ENCODE peak calls at places on chromosomes 13 and 19, in six cellular contexts. H is stimulated activated effector memory CD8-positive, alpha-beta T cell treated with anti-CD3 and anti-CD28 coated beads, Interleukin-12 subunit alpha, Interleukin-12 subunit beta, amount 100 ng/mL, for 72 hours; X is stimulated activated CD8-positive, alpha-beta memory T cell treated with anti-CD3 and anti-CD28 coated beads, Interleukin-15, amount 100 ng/mL, for 24 hours; E is B cell; M is HS-5; U is H54. C is an unnamed sample.

GRCh38 chr19:17393914-17394313 is at the start of gene CCDC194:
- DNase-seq in M (no peak), H (no peak), X (no peak), U (no peak), E (peak), C (no peak)

GRCh38 chr13:70253411-70253810 is 145.2 kb upstream of the KLHL1 start:
- DNase-seq in E (no peak), H (no peak), U (no peak), X (no peak), M (no peak), C (no peak)

GRCh38 chr13:92187378-92187989 is 789.1 kb downstream of the GPC5 start:
- DNase-seq in X (no peak), M (no peak), H (no peak), E (peak), U (peak), C (no peak)

GRCh38 chr19:29404951-29405727 is 120.7 kb upstream of the VSTM2B start:
- DNase-seq in E (no peak), X (no peak), U (no peak), H (no peak), M (no peak), C (no peak)

GRCh38 chr13:92224825-92225224 is 826.4 kb downstream of the GPC5 start:
- DNase-seq in H (no peak), M (no peak), U (no peak), E (no peak), X (no peak), C (no peak)

GRCh38 chr19:17243854-17244617 is 1.7 kb downstream of the NR2F6 start:
- DNase-seq in X (no peak), U (peak), H (no peak), M (no peak), E (peak), C (no peak)

GRCh38 chr13:83877901-83878300 is 4.4 kb downstream of the SLITRK1 start:
- DNase-seq in M (no peak), U (no peak), E (no peak), H (no peak), X (no peak), C (no peak)

GRCh38 chr13:70088926-70089325 is 18.7 kb upstream of the ATXN8OS start:
- DNase-seq in H (no peak), E (no peak), U (no peak), X (no peak), M (no peak), C (no peak)

GRCh38 chr19:28466107-28467045 is 746.6 kb downstream of the UQCRFS1 start:
- DNase-seq in X (peak), H (peak), U (peak), E (peak), M (peak), C (peak)

GRCh38 chr13:111387026-111387871 is 66.8 kb downstream of the TEX29 start:
- DNase-seq in U (no peak), X (no peak), M (no peak), H (no peak), E (no peak), C (no peak)

GRCh38 chr19:45019187-45019586 is 17.9 kb downstream of the RELB start:
- DNase-seq in H (no peak), X (no peak), M (no peak), U (no peak), E (no peak), C (no peak)

GRCh38 chr19:58356236-58356970 is 3.1 kb upstream of the A1BG start:
- DNase-seq in U (no peak), H (no peak), X (no peak), M (no peak), E (peak), C (no peak)

GRCh38 chr13:37386276-37386675 is 212.3 kb downstream of the POSTN start:
- DNase-seq in X (no peak), M (peak), E (no peak), U (no peak), H (no peak), C (no peak)

GRCh38 chr19:53394522-53394973 is 401 bp upstream of the ZNF765 start:
- DNase-seq in X (no peak), H (no peak), U (peak), E (no peak), M (no peak), C (peak)

GRCh38 chr13:51148952-51149573 is 38.0 kb upstream of the C13orf42 start:
- DNase-seq in E (no peak), X (no peak), M (no peak), H (no peak), U (no peak), C (no peak)

GRCh38 chr13:29846475-29847256 is 3.8 kb downstream of the UBL3 start:
- DNase-seq in E (no peak), M (no peak), U (no peak), H (no peak), X (no peak), C (no peak)

GRCh38 chr19:50500753-50501151 is 10.2 kb downstream of the JOSD2 start:
- DNase-seq in E (no peak), M (no peak), X (no peak), H (no peak), U (no peak), C (no peak)

GRCh38 chr13:39273953-39274352 is 235.7 kb downstream of the NHLRC3 start:
- DNase-seq in H (no peak), U (no peak), E (no peak), X (no peak), M (no peak), C (no peak)

GRCh38 chr19:18219911-18220631 is 6.2 kb downstream of the PDE4C start:
- DNase-seq in H (no peak), X (no peak), E (no peak), M (no peak), U (no peak), C (no peak)

GRCh38 chr19:1262687-1263123 is 6.4 kb upstream of the CIRBP start:
- DNase-seq in E (no peak), M (no peak), H (no peak), X (no peak), U (no peak), C (no peak)

GRCh38 chr13:107585466-107585865 is 629.9 kb downstream of the LIG4 start:
- DNase-seq in M (no peak), E (no peak), X (no peak), U (no peak), H (no peak), C (no peak)

GRCh38 chr13:99355267-99356215 is 48.3 kb upstream of the GPR183 start:
- DNase-seq in M (no peak), E (no peak), U (no peak), X (no peak), H (no peak), C (no peak)

GRCh38 chr19:38394488-38394887 is 6.0 kb downstream of the SPRED3 start:
- DNase-seq in U (no peak), M (no peak), X (peak), H (peak), E (peak), C (no peak)

GRCh38 chr13:67278230-67278629 is 48.1 kb upstream of the PCDH9 start:
- DNase-seq in E (no peak), X (no peak), M (peak), U (no peak), H (no peak), C (no peak)

GRCh38 chr13:54614729-54615128 is 1586.1 kb downstream of the OLFM4 start:
- DNase-seq in H (no peak), X (no peak), M (no peak), E (no peak), U (no peak), C (no peak)

GRCh38 chr19:13526552-13526951 is 20.3 kb upstream of the CACNA1A start:
- DNase-seq in U (peak), E (no peak), X (no peak), H (peak), M (no peak), C (no peak)

GRCh38 chr19:55146078-55146647 is 2.8 kb downstream of the TNNT1 start:
- DNase-seq in U (peak), M (no peak), X (no peak), H (no peak), E (peak), C (no peak)

GRCh38 chr19:58480831-58481230 is 4.7 kb downstream of the ZNF446 start:
- DNase-seq in H (no peak), E (peak), U (no peak), X (no peak), M (no peak), C (no peak)

GRCh38 chr13:46171223-46171622 is 10.8 kb downstream of the LCP1 start:
- DNase-seq in H (no peak), E (no peak), X (no peak), U (no peak), M (no peak), C (no peak)

GRCh38 chr13:73433893-73434292 is 375.1 kb downstream of the KLF5 start:
- DNase-seq in H (no peak), U (no peak), E (no peak), M (no peak), X (no peak), C (no peak)

GRCh38 chr13:112001571-112001970 is 65.4 kb upstream of the SOX1 start:
- DNase-seq in U (no peak), H (no peak), M (no peak), E (no peak), X (no peak), C (no peak)

GRCh38 chr19:3507371-3508120 is 1.4 kb downstream of the FZR1 start:
- DNase-seq in H (no peak), M (no peak), X (no peak), U (no peak), E (no peak), C (no peak)